ENCODE peak calls at places on chromosomes 5 and 9, in five cellular contexts. V is RWPE1, N is ACHN, M is sigmoid colon, P is lower leg skin. Y is an unnamed sample.
A peak's percentile ranks its signal among the peaks of the same experiment; 100 is the strongest.

GRCh38 chr9:104810421-104811339 is 46.8 kb downstream of the NIPSNAP3B start:
- DNase-seq in V (peak; percentile 60), N (peak; percentile 97), M (no peak), P (no peak), Y (peak; percentile 29)

GRCh38 chr9:128382261-128382660 is 11.1 kb downstream of the URM1 start:
- DNase-seq in V (no peak), N (no peak), M (no peak), P (no peak), Y (no peak)

GRCh38 chr5:24110019-24110615 is 534.7 kb downstream of the CDH10 start:
- DNase-seq in V (peak; percentile 49), N (peak; percentile 42), M (no peak), P (no peak), Y (no peak)

GRCh38 chr5:123754903-123755302 is 242.9 kb downstream of the CSNK1G3 start:
- DNase-seq in V (no peak), N (peak; percentile 49), M (no peak), P (no peak), Y (no peak)

GRCh38 chr5:65329266-65329665 is 152.5 kb downstream of the ADAMTS6 start:
- DNase-seq in V (no peak), N (no peak), M (no peak), P (no peak), Y (no peak)

GRCh38 chr5:98997000-98997399 is 68.2 kb upstream of the CHD1 start:
- DNase-seq in V (no peak), N (peak; percentile 15), M (no peak), P (no peak), Y (no peak)

GRCh38 chr5:93088566-93088965 is 492.5 kb downstream of the NR2F1-AS1 start:
- DNase-seq in V (no peak), N (no peak), M (no peak), P (no peak), Y (no peak)

GRCh38 chr5:142839711-142840441 is 69.7 kb downstream of the ARHGAP26 start:
- DNase-seq in V (no peak), N (no peak), M (peak; percentile 92), P (peak; percentile 75), Y (peak; percentile 43)

GRCh38 chr5:97115932-97116331 is 26.5 kb downstream of the LIX1 start:
- DNase-seq in V (no peak), N (no peak), M (no peak), P (no peak), Y (peak; percentile 70)

GRCh38 chr9:129183495-129184308 is 5.6 kb upstream of the IER5L start:
- DNase-seq in V (no peak), N (no peak), M (no peak), P (no peak), Y (no peak)

Y was measured in heart right ventricle.